ENCODE peak calls at places on chromosomes 3 and 15, in four cellular contexts. One of them, this sample, is unnamed.

GRCh38 chr3:58150130-58150663 is 60.6 kb downstream of the DNASE1L3 start:
- DNase-seq in heart right ventricle: no peak
- DNase-seq in DND-41: no peak
- DNase-seq in cardiac fibroblast: no peak
- DNase-seq in this sample: no peak

GRCh38 chr15:65949482-65949881 is 80.2 kb downstream of the RAB11A start:
- DNase-seq in heart right ventricle: no peak
- DNase-seq in DND-41: no peak
- DNase-seq in cardiac fibroblast: no peak
- DNase-seq in this sample: no peak

GRCh38 chr3:9250236-9250635 is 790 bp upstream of the SRGAP3 start:
- DNase-seq in heart right ventricle: no peak
- DNase-seq in DND-41: no peak
- DNase-seq in cardiac fibroblast: no peak
- DNase-seq in this sample: no peak

GRCh38 chr3:10007126-10007782 is 19.0 kb upstream of the FANCD2 start:
- DNase-seq in heart right ventricle: no peak
- DNase-seq in DND-41: no peak
- DNase-seq in cardiac fibroblast: no peak
- DNase-seq in this sample: no peak

GRCh38 chr3:80771085-80771484 is 990.4 kb downstream of the GBE1 start:
- DNase-seq in heart right ventricle: no peak
- DNase-seq in DND-41: no peak
- DNase-seq in cardiac fibroblast: peak; percentile 1
- DNase-seq in this sample: no peak

GRCh38 chr3:62548806-62549205 is 175.5 kb upstream of the FEZF2 start:
- DNase-seq in heart right ventricle: no peak
- DNase-seq in DND-41: no peak
- DNase-seq in cardiac fibroblast: no peak
- DNase-seq in this sample: no peak

GRCh38 chr3:187610926-187611545 is 59.2 kb downstream of the SST start:
- DNase-seq in heart right ventricle: no peak
- DNase-seq in DND-41: no peak
- DNase-seq in cardiac fibroblast: peak; percentile 6
- DNase-seq in this sample: no peak

GRCh38 chr3:36740822-36741221 is 23.5 kb downstream of the DCLK3 start:
- DNase-seq in heart right ventricle: no peak
- DNase-seq in DND-41: peak; percentile 20
- DNase-seq in cardiac fibroblast: no peak
- DNase-seq in this sample: no peak

GRCh38 chr3:138861755-138862333 is 27.1 kb upstream of the PIK3CB start:
- DNase-seq in heart right ventricle: no peak
- DNase-seq in DND-41: no peak
- DNase-seq in cardiac fibroblast: peak; percentile 76
- DNase-seq in this sample: no peak

GRCh38 chr15:66036859-66037258 is 167.6 kb downstream of the RAB11A start:
- DNase-seq in heart right ventricle: no peak
- DNase-seq in DND-41: no peak
- DNase-seq in cardiac fibroblast: no peak
- DNase-seq in this sample: no peak

GRCh38 chr3:126473292-126474168 is 2.2 kb downstream of the ZXDC start:
- DNase-seq in heart right ventricle: no peak
- DNase-seq in DND-41: peak; percentile 51
- DNase-seq in cardiac fibroblast: no peak
- DNase-seq in this sample: peak; percentile 32

GRCh38 chr3:42229942-42230688 is 35.9 kb downstream of the CCK start:
- DNase-seq in heart right ventricle: no peak
- DNase-seq in DND-41: no peak
- DNase-seq in cardiac fibroblast: peak; percentile 76
- DNase-seq in this sample: no peak

GRCh38 chr15:33243393-33243792 is 48.9 kb upstream of the FMN1 start:
- DNase-seq in heart right ventricle: no peak
- DNase-seq in DND-41: no peak
- DNase-seq in cardiac fibroblast: peak; percentile 65
- DNase-seq in this sample: no peak

GRCh38 chr15:43511012-43511885 is 6.2 kb upstream of the MAP1A start:
- DNase-seq in heart right ventricle: no peak
- DNase-seq in DND-41: peak; percentile 54
- DNase-seq in cardiac fibroblast: no peak
- DNase-seq in this sample: peak; percentile 27

GRCh38 chr3:16249336-16249735 is 15.4 kb downstream of the DPH3 start:
- DNase-seq in heart right ventricle: no peak
- DNase-seq in DND-41: peak; percentile 32
- DNase-seq in cardiac fibroblast: peak; percentile 67
- DNase-seq in this sample: peak; percentile 56
- TF ChIP-seq CTCF in heart right ventricle: no peak
- TF ChIP-seq CTCF in DND-41: peak; percentile 62
- TF ChIP-seq CTCF in cardiac fibroblast: peak; percentile 68
- TF ChIP-seq CTCF in this sample: peak; percentile 67

GRCh38 chr15:60134609-60135008 is 130.5 kb downstream of the FOXB1 start:
- DNase-seq in heart right ventricle: no peak
- DNase-seq in DND-41: no peak
- DNase-seq in cardiac fibroblast: no peak
- DNase-seq in this sample: peak; percentile 15
- TF ChIP-seq CTCF in heart right ventricle: no peak
- TF ChIP-seq CTCF in DND-41: peak; percentile 46
- TF ChIP-seq CTCF in cardiac fibroblast: no peak
- TF ChIP-seq CTCF in this sample: no peak

GRCh38 chr3:46663611-46664135 is 29.8 kb downstream of the ALS2CL start:
- DNase-seq in heart right ventricle: no peak
- DNase-seq in DND-41: peak; percentile 3
- DNase-seq in cardiac fibroblast: no peak
- DNase-seq in this sample: no peak
- TF ChIP-seq CTCF in heart right ventricle: no peak
- TF ChIP-seq CTCF in DND-41: peak; percentile 49
- TF ChIP-seq CTCF in cardiac fibroblast: no peak
- TF ChIP-seq CTCF in this sample: peak; percentile 15

GRCh38 chr3:133986302-133986701 is 43.4 kb downstream of the SLCO2A1 start:
- DNase-seq in heart right ventricle: no peak
- DNase-seq in DND-41: no peak
- DNase-seq in cardiac fibroblast: no peak
- DNase-seq in this sample: no peak

GRCh38 chr3:133989931-133990702 is 39.6 kb downstream of the SLCO2A1 start:
- DNase-seq in heart right ventricle: no peak
- DNase-seq in DND-41: no peak
- DNase-seq in cardiac fibroblast: no peak
- DNase-seq in this sample: no peak

GRCh38 chr3:133987933-133988484 is 41.7 kb downstream of the SLCO2A1 start:
- DNase-seq in heart right ventricle: no peak
- DNase-seq in DND-41: no peak
- DNase-seq in cardiac fibroblast: no peak
- DNase-seq in this sample: no peak

GRCh38 chr3:133987136-133987535 is 42.6 kb downstream of the SLCO2A1 start:
- DNase-seq in heart right ventricle: no peak
- DNase-seq in DND-41: no peak
- DNase-seq in cardiac fibroblast: no peak
- DNase-seq in this sample: no peak

GRCh38 chr3:133988631-133989161 is 41.0 kb downstream of the SLCO2A1 start:
- DNase-seq in heart right ventricle: no peak
- DNase-seq in DND-41: no peak
- DNase-seq in cardiac fibroblast: no peak
- DNase-seq in this sample: no peak
- TF ChIP-seq CTCF in heart right ventricle: no peak
- TF ChIP-seq CTCF in DND-41: no peak
- TF ChIP-seq CTCF in cardiac fibroblast: no peak
- TF ChIP-seq CTCF in this sample: no peak

DNA sequence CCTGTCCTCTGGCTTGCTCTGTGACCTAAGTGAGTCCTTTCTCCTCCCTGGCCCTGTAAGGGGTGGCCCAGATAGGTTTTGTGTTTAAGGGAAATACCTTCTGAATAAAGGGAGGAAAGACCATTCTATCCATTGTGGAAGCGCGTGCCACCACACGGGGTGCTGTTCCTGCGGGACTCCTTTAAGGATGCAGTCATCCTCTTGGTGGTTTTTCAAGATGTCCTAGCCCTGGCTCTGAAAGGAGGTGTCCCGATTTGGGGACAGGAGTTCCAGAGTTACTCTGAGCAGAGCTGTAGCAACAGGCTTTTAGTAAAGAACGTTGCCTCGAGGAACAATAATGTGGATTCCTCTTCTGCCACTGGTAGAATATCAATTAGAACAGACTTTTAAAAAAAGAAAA is 9.6 kb downstream of the SLC6A6 start:
- DNase-seq in heart right ventricle: no peak
- DNase-seq in DND-41: no peak
- DNase-seq in cardiac fibroblast: no peak
- DNase-seq in this sample: no peak
- TF ChIP-seq CTCF in heart right ventricle: no peak
- TF ChIP-seq CTCF in DND-41: peak; percentile 34
- TF ChIP-seq CTCF in cardiac fibroblast: peak; percentile 2
- TF ChIP-seq CTCF in this sample: no peak

DNA sequence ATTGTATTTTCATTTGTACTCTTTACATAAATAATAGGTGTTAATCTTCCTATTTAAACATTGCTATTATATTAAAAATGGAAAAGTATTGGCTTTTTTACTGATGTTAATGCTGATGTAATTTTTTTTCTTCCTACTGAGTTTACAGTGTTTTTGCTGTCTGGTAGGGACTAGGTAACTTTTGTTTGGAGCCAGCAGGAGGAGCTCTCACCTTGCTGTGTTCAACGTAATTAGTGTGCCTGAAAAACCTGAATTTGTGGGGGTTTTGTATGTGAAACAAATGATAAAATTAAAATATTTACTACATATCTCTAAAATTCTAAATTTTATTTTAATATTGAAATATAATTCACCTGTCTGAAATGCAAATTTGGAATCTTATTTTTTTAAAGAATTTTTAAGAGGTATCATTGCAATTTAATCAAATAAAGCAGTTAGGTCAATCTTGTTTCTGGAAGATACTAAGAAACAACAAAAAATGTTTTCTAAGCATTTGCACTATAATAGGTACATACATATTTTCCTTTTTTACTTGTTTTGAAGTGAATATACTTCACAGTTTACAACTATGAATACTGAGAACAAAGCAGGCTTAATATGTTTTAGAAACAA is 48.8 kb downstream of the EPHA6 start:
- DNase-seq in heart right ventricle: no peak
- DNase-seq in DND-41: peak; percentile 24
- DNase-seq in cardiac fibroblast: peak; percentile 60
- DNase-seq in this sample: peak; percentile 35
- TF ChIP-seq CTCF in heart right ventricle: peak; percentile 19
- TF ChIP-seq CTCF in DND-41: peak; percentile 64
- TF ChIP-seq CTCF in cardiac fibroblast: peak; percentile 61
- TF ChIP-seq CTCF in this sample: peak; percentile 46

GRCh38 chr3:49841126-49841525 is 15.2 kb downstream of the TRAIP start:
- DNase-seq in heart right ventricle: no peak
- DNase-seq in DND-41: peak; percentile 47
- DNase-seq in cardiac fibroblast: peak; percentile 29
- DNase-seq in this sample: peak; percentile 50
- TF ChIP-seq CTCF in heart right ventricle: no peak
- TF ChIP-seq CTCF in DND-41: peak; percentile 72
- TF ChIP-seq CTCF in cardiac fibroblast: peak; percentile 43
- TF ChIP-seq CTCF in this sample: peak; percentile 45

This sample was measured in activated CD8-positive, alpha-beta T cell treated with anti-CD3 and anti-CD28 coated beads for 36 hours.